ENCODE peak calls at places on chromosome 10, in six cellular contexts. One of them, this sample, is unnamed.

GRCh38 chr10:122189185-122189584 is 81.9 kb upstream of the BTBD16 start:
- DNase-seq in heart left ventricle: no peak
- DNase-seq in stimulated activated naive CD4-positive, alpha-beta T cell: no peak
- DNase-seq in hypothalamus: no peak
- DNase-seq in neuronal stem cell: no peak
- DNase-seq in stomach: no peak
- DNase-seq in this sample: no peak

GRCh38 chr10:63711361-63711760 is 190.2 kb downstream of the REEP3 start:
- DNase-seq in heart left ventricle: peak
- DNase-seq in stimulated activated naive CD4-positive, alpha-beta T cell: no peak
- DNase-seq in hypothalamus: no peak
- DNase-seq in neuronal stem cell: no peak
- DNase-seq in stomach: peak
- DNase-seq in this sample: no peak

GRCh38 chr10:120945801-120946302 is 94.7 kb downstream of the WDR11 start:
- DNase-seq in heart left ventricle: no peak
- DNase-seq in stimulated activated naive CD4-positive, alpha-beta T cell: no peak
- DNase-seq in hypothalamus: peak
- DNase-seq in neuronal stem cell: no peak
- DNase-seq in stomach: peak
- DNase-seq in this sample: peak

GRCh38 chr10:27072436-27073114 is 27.7 kb downstream of the ANKRD26 start:
- DNase-seq in heart left ventricle: no peak
- DNase-seq in stimulated activated naive CD4-positive, alpha-beta T cell: no peak
- DNase-seq in hypothalamus: no peak
- DNase-seq in neuronal stem cell: no peak
- DNase-seq in stomach: no peak
- DNase-seq in this sample: no peak

GRCh38 chr10:32995751-32996150 is 37.7 kb upstream of the ITGB1 start:
- DNase-seq in heart left ventricle: no peak
- DNase-seq in stimulated activated naive CD4-positive, alpha-beta T cell: no peak
- DNase-seq in hypothalamus: no peak
- DNase-seq in neuronal stem cell: no peak
- DNase-seq in stomach: no peak
- DNase-seq in this sample: no peak

GRCh38 chr10:117678106-117678505 is 135.6 kb downstream of the EMX2 start:
- DNase-seq in heart left ventricle: no peak
- DNase-seq in stimulated activated naive CD4-positive, alpha-beta T cell: no peak
- DNase-seq in hypothalamus: no peak
- DNase-seq in neuronal stem cell: no peak
- DNase-seq in stomach: no peak
- DNase-seq in this sample: no peak

GRCh38 chr10:69861251-69862240 is 59.8 kb downstream of the COL13A1 start:
- DNase-seq in heart left ventricle: no peak
- DNase-seq in stimulated activated naive CD4-positive, alpha-beta T cell: no peak
- DNase-seq in hypothalamus: no peak
- DNase-seq in neuronal stem cell: no peak
- DNase-seq in stomach: no peak
- DNase-seq in this sample: no peak

GRCh38 chr10:71391701-71392100 is 5.0 kb upstream of the CDH23 start:
- DNase-seq in heart left ventricle: no peak
- DNase-seq in stimulated activated naive CD4-positive, alpha-beta T cell: no peak
- DNase-seq in hypothalamus: no peak
- DNase-seq in neuronal stem cell: no peak
- DNase-seq in stomach: no peak
- DNase-seq in this sample: no peak

GRCh38 chr10:102735065-102735562 is 8.6 kb upstream of the WBP1L start:
- DNase-seq in heart left ventricle: no peak
- DNase-seq in stimulated activated naive CD4-positive, alpha-beta T cell: no peak
- DNase-seq in hypothalamus: no peak
- DNase-seq in neuronal stem cell: no peak
- DNase-seq in stomach: no peak
- DNase-seq in this sample: no peak

GRCh38 chr10:26855186-26855585 is 5.6 kb downstream of the ABI1 start:
- DNase-seq in heart left ventricle: no peak
- DNase-seq in stimulated activated naive CD4-positive, alpha-beta T cell: no peak
- DNase-seq in hypothalamus: no peak
- DNase-seq in neuronal stem cell: no peak
- DNase-seq in stomach: no peak
- DNase-seq in this sample: no peak

GRCh38 chr10:86872757-86873156 is 84.7 kb downstream of the MMRN2 start:
- DNase-seq in heart left ventricle: no peak
- DNase-seq in stimulated activated naive CD4-positive, alpha-beta T cell: no peak
- DNase-seq in hypothalamus: no peak
- DNase-seq in neuronal stem cell: no peak
- DNase-seq in stomach: no peak
- DNase-seq in this sample: no peak

GRCh38 chr10:110919349-110919931 is at the start of gene SHOC2:
- DNase-seq in heart left ventricle: peak
- DNase-seq in stimulated activated naive CD4-positive, alpha-beta T cell: peak
- DNase-seq in hypothalamus: peak
- DNase-seq in neuronal stem cell: no peak
- DNase-seq in stomach: peak
- DNase-seq in this sample: peak

This sample was measured in caudate nucleus.